ENCODE peak calls at places on chromosome 14, in four cellular contexts. P, O, A and J are unnamed samples.

GRCh38 chr14:100105357-100106169 is 40.3 kb downstream of the EVL start:
- DNase-seq in A (no peak), O (no peak), P (peak), J (no peak)

GRCh38 chr14:34199585-34199984 is 248.7 kb upstream of the EGLN3 start:
- DNase-seq in A (no peak), P (no peak), O (no peak), J (no peak)

GRCh38 chr14:52279405-52279804 is 11.9 kb downstream of the PTGDR start:
- DNase-seq in O (no peak), A (no peak), P (no peak), J (no peak)

GRCh38 chr14:38065101-38065762 is 142.5 kb upstream of the SSTR1 start:
- DNase-seq in A (peak), P (peak), O (no peak), J (no peak)

GRCh38 chr14:71591929-71592328 is 340.3 kb upstream of the RGS6 start:
- DNase-seq in A (no peak), O (peak), P (no peak), J (no peak)

GRCh38 chr14:104100171-104101085 is 14.9 kb downstream of the ASPG start:
- DNase-seq in O (no peak), A (no peak), P (no peak), J (no peak)

GRCh38 chr14:40058916-40059897 is 627.0 kb upstream of the FBXO33 start:
- DNase-seq in O (no peak), A (no peak), P (no peak), J (no peak)

GRCh38 chr14:77531071-77531470 is 32.5 kb upstream of the ISM2 start:
- DNase-seq in A (no peak), O (no peak), P (no peak), J (no peak)

GRCh38 chr14:70567791-70568190 is 32.7 kb downstream of the MED6 start:
- DNase-seq in O (peak), P (no peak), A (no peak), J (no peak)

GRCh38 chr14:101215936-101216335 is 312.4 kb upstream of the RTL1 start:
- DNase-seq in P (peak), O (no peak), A (no peak), J (no peak)

GRCh38 chr14:88492272-88493089 is 62.3 kb downstream of the PTPN21 start:
- DNase-seq in P (peak), O (peak), A (peak), J (no peak)

GRCh38 chr14:104346112-104346462 is 207.7 kb downstream of the KIF26A start:
- DNase-seq in P (no peak), O (no peak), A (no peak), J (no peak)

GRCh38 chr14:74875941-74876913 is at the start of gene PROX2:
- DNase-seq in O (no peak), A (peak), P (peak), J (peak)

GRCh38 chr14:76346391-76347160 is 29.4 kb upstream of the ESRRB start:
- DNase-seq in A (no peak), O (no peak), P (no peak), J (no peak)

GRCh38 chr14:104096751-104097700 is 11.5 kb downstream of the ASPG start:
- DNase-seq in A (no peak), O (no peak), P (no peak), J (no peak)

GRCh38 chr14:21092147-21093011 is 6.1 kb downstream of the ZNF219 start:
- DNase-seq in A (peak), O (peak), P (peak), J (peak)

GRCh38 chr14:102930753-102931579 is 8.5 kb downstream of the AMN start:
- DNase-seq in O (no peak), P (no peak), A (no peak), J (no peak)

GRCh38 chr14:101917413-101918124 is 46.8 kb upstream of the DYNC1H1 start:
- DNase-seq in O (no peak), A (no peak), P (no peak), J (no peak)

GRCh38 chr14:87088588-87088987 is 904.4 kb downstream of the GALC start:
- DNase-seq in P (no peak), O (no peak), A (no peak), J (no peak)

GRCh38 chr14:33747749-33748148 is 203.1 kb downstream of the EGLN3 start:
- DNase-seq in P (no peak), O (no peak), A (no peak), J (no peak)

GRCh38 chr14:76045773-76046172 is 60.2 kb downstream of the IFT43 start:
- DNase-seq in P (no peak), O (peak), A (no peak), J (no peak)

GRCh38 chr14:91873476-91874265 is 6.3 kb upstream of the TC2N start:
- DNase-seq in P (peak), A (peak), O (no peak), J (no peak)

GRCh38 chr14:77009014-77009413 is 19.5 kb downstream of the IRF2BPL start:
- DNase-seq in O (no peak), A (no peak), P (no peak), J (no peak)

GRCh38 chr14:94941311-94941710 is 171.4 kb upstream of the GSC start:
- DNase-seq in P (no peak), A (no peak), O (no peak), J (no peak)

GRCh38 chr14:30195946-30196345 is 268.3 kb upstream of the PRKD1 start:
- DNase-seq in A (no peak), O (no peak), P (no peak), J (no peak)

GRCh38 chr14:50971122-50971781 is 27.0 kb upstream of the PYGL start:
- DNase-seq in A (no peak), O (no peak), P (no peak), J (no peak)